ENCODE peak calls at places on chromosomes 7 and 10, in seven cellular contexts. H is skeletal muscle cell, G is Right ventricle myocardium superior, S is AG04450, R is posterior vena cava, T is PC-9, C is pancreas. L is an unnamed sample.

GRCh38 chr7:23021581-23021980 is 7.7 kb upstream of the HYCC1 start:
- DNase-seq in G (no peak), R (no peak), S (no peak), T (no peak), H (no peak), C (no peak), L (no peak)

GRCh38 chr7:87146740-87147386 is 5.4 kb upstream of the DMTF1 start:
- DNase-seq in H (no peak), G (peak), R (peak), T (no peak), C (peak), S (no peak), L (peak)

GRCh38 chr10:76675951-76676587 is 961.5 kb downstream of the KCNMA1 start:
- DNase-seq in R (peak), G (peak), H (no peak), S (no peak), T (no peak), C (no peak), L (peak)

GRCh38 chr7:141475678-141476077 is 75.5 kb upstream of the AGK start:
- DNase-seq in C (no peak), R (no peak), S (no peak), H (no peak), T (no peak), G (no peak), L (no peak)

GRCh38 chr10:2005546-2005945 is 268.2 kb upstream of the ADARB2 start:
- DNase-seq in H (no peak), G (no peak), C (no peak), S (no peak), T (no peak), R (no peak), L (no peak)

GRCh38 chr7:29457565-29457971 is 106.1 kb upstream of the PRR15 start:
- DNase-seq in H (peak), T (no peak), S (no peak), R (no peak), C (no peak), G (no peak), L (no peak)

GRCh38 chr10:43121444-43121843 is 16.8 kb upstream of the CSGALNACT2 start:
- DNase-seq in G (no peak), H (no peak), T (no peak), R (peak), C (peak), S (no peak), L (no peak)

GRCh38 chr10:71705582-71705981 is 14.0 kb downstream of the C10orf105 start:
- DNase-seq in R (no peak), G (no peak), T (no peak), H (no peak), S (no peak), C (no peak), L (no peak)

GRCh38 chr7:3280445-3280844 is 20.6 kb upstream of the SDK1 start:
- DNase-seq in G (no peak), S (peak), C (no peak), H (no peak), T (no peak), R (no peak), L (no peak)

GRCh38 chr10:15588635-15589081 is 131.1 kb downstream of the ITGA8 start:
- DNase-seq in H (no peak), C (no peak), R (no peak), T (no peak), G (no peak), S (no peak), L (no peak)

GRCh38 chr10:79495306-79495705 is 17.0 kb upstream of the EIF5AL1 start:
- DNase-seq in G (no peak), H (no peak), S (no peak), T (no peak), R (no peak), C (no peak), L (no peak)

GRCh38 chr7:82729172-82730030 is 285.8 kb upstream of the CACNA2D1 start:
- DNase-seq in S (peak), T (no peak), R (no peak), H (no peak), G (no peak), C (no peak), L (no peak)

GRCh38 chr7:148906707-148907498 is 22.8 kb upstream of the EZH2 start:
- DNase-seq in G (no peak), R (no peak), T (no peak), C (no peak), S (no peak), H (no peak), L (no peak)

GRCh38 chr7:30413864-30414263 is 64.7 kb downstream of the NOD1 start:
- DNase-seq in T (no peak), H (no peak), R (no peak), C (no peak), S (no peak), G (no peak), L (no peak)

GRCh38 chr7:55065511-55066229 is 46.9 kb downstream of the EGFR start:
- DNase-seq in S (peak), T (peak), R (no peak), H (peak), C (no peak), G (no peak), L (no peak)